ENCODE peak calls at places on chromosomes 7 and 10, in seven cellular contexts. R, J, S, G, M, W and E are unnamed samples.

GRCh38 chr10:101132636-101133473 is 1.8 kb downstream of the TLX1 start:
- DNase-seq in R (no peak), W (no peak), J (no peak), S (no peak), M (no peak), G (no peak), E (no peak)

GRCh38 chr7:85287126-85287825 is 100.4 kb upstream of the SEMA3D start:
- DNase-seq in S (no peak), M (no peak), J (no peak), G (no peak), W (no peak), R (no peak), E (peak; percentile 6)

GRCh38 chr7:15839415-15840100 is 153.1 kb upstream of the MEOX2 start:
- DNase-seq in J (no peak), S (no peak), R (peak; percentile 19), G (no peak), M (peak; percentile 85), W (no peak), E (no peak)

GRCh38 chr10:132130286-132131265 is 56.2 kb upstream of the DPYSL4 start:
- DNase-seq in G (no peak), S (no peak), M (no peak), W (no peak), R (no peak), J (no peak), E (no peak)

GRCh38 chr7:111009641-111010040 is 81.3 kb upstream of the LRRN3 start:
- DNase-seq in S (no peak), R (no peak), M (no peak), W (no peak), J (no peak), G (no peak), E (no peak)

GRCh38 chr10:91420868-91421267 is 10.7 kb downstream of the HECTD2 start:
- DNase-seq in G (no peak), W (no peak), R (peak; percentile 41), J (no peak), S (no peak), M (no peak), E (peak; percentile 61)

GRCh38 chr7:87370660-87371180 is 25.3 kb downstream of the CROT start:
- DNase-seq in W (no peak), G (no peak), S (no peak), M (no peak), R (peak; percentile 17), J (no peak), E (peak; percentile 38)

GRCh38 chr7:103009466-103010219 is 65.0 kb downstream of the FBXL13 start:
- DNase-seq in J (no peak), G (no peak), S (no peak), M (no peak), R (no peak), W (no peak), E (no peak)

GRCh38 chr10:131251146-131251541 is 60.4 kb downstream of the TCERG1L start:
- DNase-seq in S (no peak), M (peak; percentile 38), G (no peak), W (no peak), J (no peak), R (no peak), E (no peak)

GRCh38 chr7:76065016-76065612 is 17.2 kb downstream of the MDH2 start:
- DNase-seq in M (no peak), R (no peak), S (no peak), J (no peak), W (no peak), G (no peak), E (no peak)

GRCh38 chr10:70139997-70140250 is 6.6 kb downstream of the TYSND1 start:
- DNase-seq in S (no peak), J (no peak), R (no peak), G (no peak), W (no peak), M (no peak), E (no peak)

GRCh38 chr7:151511946-151512345 is 7.7 kb downstream of the RHEB start:
- DNase-seq in M (no peak), G (no peak), W (no peak), S (no peak), R (no peak), J (no peak), E (peak; percentile 20)

GRCh38 chr10:124534231-124534798 is 72.7 kb downstream of the LHPP start:
- DNase-seq in G (peak; percentile 51), S (no peak), J (no peak), M (peak; percentile 60), R (no peak), W (no peak), E (no peak)

GRCh38 chr10:72338180-72338579 is 16.5 kb downstream of the DNAJB12 start:
- DNase-seq in G (no peak), J (no peak), S (no peak), M (no peak), W (no peak), R (no peak), E (no peak)

GRCh38 chr7:80665526-80665925 is 27.1 kb downstream of the CD36 start:
- DNase-seq in W (no peak), M (no peak), J (no peak), R (no peak), G (no peak), S (no peak), E (no peak)